ENCODE peak calls at places on chromosomes 5 and 9, in four cellular contexts. M is endothelial cell, G is HCT116, Z is fibroblast of lung. N is an unnamed sample.

GRCh38 chr5:97142521-97143254 is at the start of gene LIX1:
- DNase-seq in M (peak), G (no peak), Z (peak), N (no peak)

GRCh38 chr5:171826132-171826531 is 40.5 kb downstream of the SMIM23 start:
- DNase-seq in M (no peak), G (no peak), Z (peak), N (no peak)

GRCh38 chr5:88944751-88945507 is 61.9 kb upstream of the MEF2C start:
- DNase-seq in M (no peak), G (no peak), Z (peak), N (no peak)

GRCh38 chr5:139649082-139649991 is 1.2 kb downstream of the CXXC5 start:
- DNase-seq in M (peak), G (no peak), Z (no peak), N (no peak)

GRCh38 chr5:30749971-30750370 is 443.5 kb upstream of the CDH6 start:
- DNase-seq in M (no peak), G (no peak), Z (peak), N (no peak)

GRCh38 chr9:72038890-72039410 is 21.5 kb downstream of the C9orf57 start:
- DNase-seq in M (peak), G (peak), Z (peak), N (peak)

GRCh38 chr9:128162215-128163026 is 2.4 kb downstream of the BBLN start:
- DNase-seq in M (no peak), G (no peak), Z (peak), N (no peak)

GRCh38 chr9:37747271-37747753 is 6.3 kb upstream of the TRMT10B start:
- DNase-seq in M (peak), G (peak), Z (peak), N (peak)

GRCh38 chr9:89623925-89624420 is 19.2 kb downstream of the GADD45G start:
- DNase-seq in M (no peak), G (no peak), Z (no peak), N (no peak)

GRCh38 chr5:116557669-116558271 is 16.9 kb downstream of the SEMA6A start:
- DNase-seq in M (no peak), G (no peak), Z (peak), N (no peak)

GRCh38 chr5:91058155-91058554 is 325.0 kb downstream of the ARRDC3 start:
- DNase-seq in M (no peak), G (no peak), Z (no peak), N (no peak)

GRCh38 chr9:114005371-114006154 is 72.5 kb downstream of the AMBP start:
- DNase-seq in M (peak), G (no peak), Z (no peak), N (peak)

GRCh38 chr5:32103521-32103920 is 70.6 kb downstream of the GOLPH3 start:
- DNase-seq in M (no peak), G (no peak), Z (no peak), N (no peak)

GRCh38 chr9:137236936-137237421 is 4.1 kb upstream of the TUBB4B start:
- DNase-seq in M (no peak), G (no peak), Z (no peak), N (no peak)

GRCh38 chr5:126777257-126777973 is 479 bp downstream of the LMNB1 start:
- DNase-seq in M (peak), G (no peak), Z (peak), N (peak)

GRCh38 chr9:91816356-91816755 is 133.7 kb downstream of the ROR2 start:
- DNase-seq in M (no peak), G (no peak), Z (no peak), N (no peak)

GRCh38 chr9:76537150-76537646 is 78.2 kb downstream of the GCNT1 start:
- DNase-seq in M (no peak), G (no peak), Z (peak), N (no peak)

GRCh38 chr5:172101547-172102225 is 86.3 kb downstream of the STK10 start:
- DNase-seq in M (no peak), G (no peak), Z (no peak), N (no peak)

GRCh38 chr9:114947058-114947457 is 16.7 kb upstream of the TNFSF8 start:
- DNase-seq in M (no peak), G (no peak), Z (no peak), N (no peak)

GRCh38 chr9:134230092-134230941 is 66.0 kb upstream of the RNU6ATAC start:
- DNase-seq in M (no peak), G (no peak), Z (no peak), N (no peak)

GRCh38 chr5:643811-644271 is 31.7 kb downstream of the CEP72 start:
- DNase-seq in M (no peak), G (no peak), Z (no peak), N (no peak)

GRCh38 chr9:14485366-14485765 is 171.4 kb upstream of the NFIB start:
- DNase-seq in M (no peak), G (no peak), Z (peak), N (no peak)

GRCh38 chr5:33371660-33372059 is 69.1 kb upstream of the TARS1 start:
- DNase-seq in M (no peak), G (no peak), Z (peak), N (no peak)

GRCh38 chr5:156942064-156942463 is 21.0 kb downstream of the TIMD4 start:
- DNase-seq in M (no peak), G (no peak), Z (no peak), N (no peak)

GRCh38 chr5:1329111-1329579 is 15.8 kb downstream of the CLPTM1L start:
- DNase-seq in M (no peak), G (no peak), Z (no peak), N (no peak)

GRCh38 chr5:178271726-178272479 is 39.3 kb upstream of the PHYKPL start:
- DNase-seq in M (no peak), G (no peak), Z (no peak), N (no peak)

GRCh38 chr5:124124711-124125229 is 612.8 kb downstream of the CSNK1G3 start:
- DNase-seq in M (no peak), G (no peak), Z (peak), N (no peak)

GRCh38 chr5:178542455-178542854 is 47.7 kb downstream of the COL23A1 start:
- DNase-seq in M (no peak), G (no peak), Z (peak), N (no peak)

DNA sequence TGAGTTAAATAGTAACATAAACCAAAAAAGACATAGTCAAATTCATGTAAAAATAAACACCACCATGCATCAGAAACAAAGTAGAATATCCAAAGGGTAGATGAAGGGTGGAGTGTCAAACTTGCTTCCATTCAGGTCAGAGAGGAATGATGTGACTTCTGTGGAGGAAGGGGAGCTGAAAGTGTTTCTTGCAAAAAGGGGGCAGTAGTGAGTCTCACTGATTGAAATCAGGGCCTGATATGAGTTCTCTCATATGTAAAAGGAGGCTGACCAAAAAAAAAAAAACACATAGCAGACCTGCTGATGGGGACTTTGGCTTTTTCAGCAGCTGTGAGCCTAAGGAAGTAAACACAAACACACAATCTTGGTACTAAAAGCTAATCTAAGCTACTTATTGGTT is 38.8 kb upstream of the RGMB start:
- DNase-seq in M (no peak), G (no peak), Z (no peak), N (no peak)
- TF ChIP-seq CTCF in M (no peak), G (peak), Z (no peak), N (no peak)

DNA sequence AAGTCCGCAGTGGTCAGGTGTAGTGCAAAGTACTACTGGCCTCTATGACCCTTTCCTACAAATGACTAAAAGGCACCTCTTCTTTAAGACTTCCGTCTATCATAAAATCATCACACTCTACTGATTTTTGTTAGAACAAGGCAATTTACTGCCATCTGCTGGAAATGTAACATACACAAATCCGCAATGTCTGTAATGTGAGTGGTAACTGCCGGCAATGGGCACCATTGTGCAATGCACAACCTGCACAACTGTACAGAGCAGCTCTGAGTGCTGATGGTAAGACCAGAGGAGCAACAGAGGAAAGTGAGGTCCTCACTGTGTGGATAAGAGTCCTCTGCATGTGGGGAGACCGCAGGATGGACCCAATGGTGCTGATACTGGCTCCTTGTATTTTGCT is 103.8 kb downstream of the ATPSCKMT start:
- DNase-seq in M (no peak), G (peak), Z (peak), N (no peak)
- TF ChIP-seq CTCF in M (no peak), G (peak), Z (peak), N (peak)

GRCh38 chr9:69145148-69145547 is 28.9 kb upstream of the TJP2 start:
- DNase-seq in M (no peak), G (no peak), Z (no peak), N (no peak)

GRCh38 chr9:69153707-69154521 is 20.2 kb upstream of the TJP2 start:
- DNase-seq in M (no peak), G (no peak), Z (no peak), N (no peak)

GRCh38 chr9:69147041-69147834 is 26.8 kb upstream of the TJP2 start:
- DNase-seq in M (peak), G (no peak), Z (no peak), N (no peak)

GRCh38 chr9:69151506-69151905 is 22.6 kb upstream of the TJP2 start:
- DNase-seq in M (no peak), G (no peak), Z (no peak), N (no peak)

GRCh38 chr9:69149321-69149807 is 24.7 kb upstream of the TJP2 start:
- DNase-seq in M (peak), G (no peak), Z (peak), N (no peak)
- TF ChIP-seq CTCF in M (no peak), G (no peak), Z (peak), N (no peak)

GRCh38 chr5:72320022-72320898 is at the start of the genes MRPS27 and PTCD2:
- DNase-seq in M (peak), G (peak), Z (peak), N (peak)

GRCh38 chr5:72308853-72309191 is 11.2 kb downstream of the MRPS27 start:
- DNase-seq in M (no peak), G (no peak), Z (no peak), N (no peak)

DNA sequence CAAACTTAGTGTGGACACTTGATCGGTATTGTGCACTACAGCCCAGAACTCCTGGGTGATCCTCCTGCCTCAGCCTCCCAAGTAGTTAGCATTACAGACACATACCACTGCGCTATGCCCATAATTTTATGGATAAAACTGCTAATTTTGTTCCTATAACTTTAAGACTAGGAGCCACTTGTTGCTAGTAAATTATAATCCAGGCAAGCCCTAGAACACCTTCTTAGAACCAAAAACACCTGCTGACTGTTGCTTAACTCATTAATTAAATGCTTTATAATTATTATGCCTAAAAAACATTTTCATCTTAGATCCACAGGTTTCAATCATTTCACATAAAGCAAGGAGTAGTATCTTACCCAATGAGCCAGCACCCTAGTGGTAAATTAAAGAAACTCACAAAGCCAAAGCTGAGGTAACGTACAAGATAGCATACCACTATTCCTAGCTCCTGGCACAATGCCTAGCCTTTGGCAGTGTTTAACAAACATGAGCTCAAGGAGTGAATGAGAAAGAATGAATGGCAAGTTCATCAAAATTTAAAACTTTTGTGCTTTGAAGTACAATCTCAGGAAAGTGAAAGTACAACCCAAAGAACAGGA is 5.4 kb downstream of the MRPS27 start:
- DNase-seq in M (no peak), G (no peak), Z (peak), N (no peak)
- TF ChIP-seq CTCF in M (no peak), G (no peak), Z (peak), N (no peak)

GRCh38 chr9:100027543-100027942 is 71.3 kb downstream of the ERP44 start:
- DNase-seq in M (no peak), G (no peak), Z (no peak), N (no peak)
- TF ChIP-seq CTCF in M (no peak), G (no peak), Z (no peak), N (no peak)

DNA sequence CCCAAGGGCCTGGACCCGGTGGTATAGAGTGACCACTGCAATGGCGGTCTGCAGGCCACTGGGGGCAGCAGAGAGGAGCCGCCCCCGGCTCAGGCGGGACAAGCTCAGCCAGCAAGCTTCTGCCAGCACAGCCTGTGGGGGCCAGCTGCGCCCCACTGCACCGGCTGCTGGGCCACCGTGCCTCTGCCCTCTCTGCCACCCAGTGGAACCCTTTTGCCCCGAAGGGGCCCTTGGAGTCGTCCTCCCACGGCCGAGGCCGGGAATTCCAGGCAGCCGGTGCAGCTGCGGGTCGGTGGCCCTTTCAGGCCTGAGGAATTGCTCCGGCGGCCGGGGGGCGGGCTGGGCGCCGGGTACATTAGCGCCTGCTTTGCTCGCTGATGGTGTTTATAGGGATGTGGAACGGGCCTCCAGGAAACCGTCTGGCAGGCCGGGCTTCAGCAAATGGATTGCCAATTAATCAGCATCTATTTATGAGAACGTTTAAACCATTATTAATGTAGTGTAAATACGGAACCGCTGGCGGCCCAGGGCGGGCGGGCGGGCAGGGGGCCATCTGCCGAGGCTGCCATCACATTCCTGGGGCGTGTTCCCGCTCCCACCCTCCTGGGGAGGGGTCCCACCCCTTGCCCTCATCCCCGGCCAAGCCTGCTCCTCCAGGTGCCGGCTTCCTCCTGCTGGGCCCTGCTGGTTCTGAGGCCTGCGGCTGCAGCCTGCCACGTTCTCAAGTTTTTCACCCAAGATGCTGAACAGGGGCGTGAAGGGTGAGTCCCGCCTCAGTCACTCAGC is 127.4 kb downstream of the BARX1 start:
- DNase-seq in M (peak), G (no peak), Z (peak), N (peak)
- TF ChIP-seq CTCF in M (peak), G (peak), Z (peak), N (peak)

GRCh38 chr9:98383758-98384157 is 128.3 kb upstream of the TBC1D2 start:
- DNase-seq in M (no peak), G (no peak), Z (no peak), N (no peak)
- TF ChIP-seq CTCF in M (no peak), G (no peak), Z (peak), N (no peak)